ENCODE peak calls at places on chromosomes 1 and 21, in ten cellular contexts. B is GM06990; F is activated CD4-positive, alpha-beta T cell treated with anti-CD3 and anti-CD28 coated beads, Interleukin-2, amount 10 ng/mL, durations not matched to agents 24 days and 14 days; Y is AML-193; C is GM23248; E is naive thymus-derived CD8-positive, alpha-beta T cell; V is activated gamma-delta T cell treated with anti-CD3 and anti-CD28 coated beads, Interleukin-2, amount 50 U/mL, for 16 hours; M is COR-L47; X is neural progenitor cell; R is EL. O is an unnamed sample.

GRCh38 chr1:43704838-43705237 is 2.5 kb upstream of the ST3GAL3 start:
- DNase-seq in B (no peak), F (peak; percentile 59), Y (no peak), C (peak; percentile 75), E (no peak), V (no peak), M (no peak), X (no peak), R (peak; percentile 36), O (no peak)

GRCh38 chr1:247266053-247266452 is 10.2 kb downstream of the VN1R5 start:
- DNase-seq in B (no peak), F (no peak), Y (no peak), C (peak; percentile 26), E (no peak), V (no peak), M (no peak), X (no peak), R (peak; percentile 75), O (no peak)

GRCh38 chr1:212162635-212163034 is 122.6 kb upstream of the PPP2R5A start:
- DNase-seq in B (peak; percentile 51), F (peak; percentile 79), Y (no peak), C (peak; percentile 60), E (peak; percentile 4), V (peak; percentile 31), M (peak; percentile 17), X (no peak), R (peak; percentile 32), O (no peak)

GRCh38 chr21:34544032-34544496 is 32.1 kb upstream of the KCNE1 start:
- DNase-seq in B (peak; percentile 42), F (peak; percentile 77), Y (peak; percentile 62), C (peak; percentile 78), E (peak; percentile 13), V (no peak), M (peak; percentile 81), X (peak; percentile 53), R (peak; percentile 79), O (peak; percentile 68)

GRCh38 chr1:92940541-92940940 is 20.7 kb downstream of the DIPK1A start:
- DNase-seq in B (no peak), F (no peak), Y (no peak), C (peak; percentile 80), E (no peak), V (no peak), M (no peak), X (no peak), R (peak; percentile 81), O (no peak)

GRCh38 chr1:1347663-1348419 is 1.4 kb downstream of the DVL1 start:
- DNase-seq in B (no peak), F (no peak), Y (no peak), C (peak; percentile 66), E (no peak), V (no peak), M (no peak), X (peak; percentile 81), R (peak; percentile 53), O (peak; percentile 93)

GRCh38 chr1:230458509-230458908 is 32.4 kb upstream of the PGBD5 start:
- DNase-seq in B (peak; percentile 11), F (no peak), Y (no peak), C (peak; percentile 57), E (no peak), V (no peak), M (no peak), X (no peak), R (peak; percentile 8), O (no peak)

GRCh38 chr21:38913120-38913975 is 107.6 kb downstream of the ETS2 start:
- DNase-seq in B (peak; percentile 15), F (no peak), Y (no peak), C (peak; percentile 84), E (no peak), V (no peak), M (peak; percentile 39), X (peak; percentile 64), R (peak; percentile 45), O (peak; percentile 89)

GRCh38 chr1:37069406-37069805 is 35.1 kb upstream of the GRIK3 start:
- DNase-seq in B (no peak), F (no peak), Y (no peak), C (no peak), E (no peak), V (no peak), M (no peak), X (no peak), R (no peak), O (no peak)

GRCh38 chr1:5891736-5892135 is 100.5 kb downstream of the NPHP4 start:
- DNase-seq in B (no peak), F (no peak), Y (no peak), C (peak; percentile 44), E (no peak), V (no peak), M (no peak), X (no peak), R (peak; percentile 64), O (no peak)

GRCh38 chr21:15298306-15298705 is 233.5 kb upstream of the NRIP1 start:
- DNase-seq in B (no peak), F (no peak), Y (no peak), C (no peak), E (no peak), V (no peak), M (no peak), X (no peak), R (no peak), O (no peak)

O was measured in H7.